ENCODE peak calls at places on chromosomes 6 and 20, in eight cellular contexts. H, X, S, O, L, N, D and R are unnamed samples.

GRCh38 chr20:53381568-53382262 is 211.9 kb downstream of the ZNF217 start:
- DNase-seq in H (no peak), X (no peak), S (no peak), O (no peak), L (no peak), N (no peak), D (no peak), R (no peak)

GRCh38 chr20:29878777-29879442 is 1378.6 kb upstream of the DEFB115 start:
- DNase-seq in H (no peak), X (peak), S (no peak), O (no peak), L (no peak), N (no peak), D (no peak), R (no peak)

GRCh38 chr20:7879883-7880282 is 60.4 kb downstream of the HAO1 start:
- DNase-seq in H (no peak), X (no peak), S (no peak), O (no peak), L (no peak), N (peak), D (no peak), R (no peak)

GRCh38 chr20:2703716-2704475 is 11.3 kb downstream of the EBF4 start:
- DNase-seq in H (no peak), X (no peak), S (no peak), O (no peak), L (no peak), N (no peak), D (no peak), R (no peak)

GRCh38 chr20:32453467-32454163 is 95.5 kb downstream of the ASXL1 start:
- DNase-seq in H (no peak), X (no peak), S (no peak), O (no peak), L (no peak), N (no peak), D (no peak), R (no peak)

GRCh38 chr6:89660981-89661380 is 22.4 kb upstream of the LYRM2 start:
- DNase-seq in H (no peak), X (no peak), S (no peak), O (no peak), L (no peak), N (no peak), D (no peak), R (no peak)

GRCh38 chr20:36352843-36353553 is 46.9 kb downstream of the DLGAP4 start:
- DNase-seq in H (no peak), X (no peak), S (no peak), O (no peak), L (no peak), N (no peak), D (no peak), R (no peak)

GRCh38 chr6:166926748-166927147 is 29.6 kb downstream of the RNASET2 start:
- DNase-seq in H (no peak), X (no peak), S (no peak), O (no peak), L (no peak), N (no peak), D (no peak), R (no peak)

GRCh38 chr6:124968401-124968800 is 6.2 kb downstream of the RNF217 start:
- DNase-seq in H (no peak), X (no peak), S (no peak), O (no peak), L (no peak), N (peak), D (no peak), R (no peak)

GRCh38 chr20:35269055-35269781 is 8.7 kb downstream of the MMP24OS start:
- DNase-seq in H (no peak), X (peak), S (peak), O (peak), L (no peak), N (peak), D (peak), R (peak)

GRCh38 chr6:88238065-88238464 is 71.9 kb upstream of the CNR1 start:
- DNase-seq in H (no peak), X (no peak), S (no peak), O (no peak), L (no peak), N (peak), D (peak), R (peak)

GRCh38 chr6:41894366-41895299 is 542 bp downstream of the USP49 start:
- DNase-seq in H (no peak), X (no peak), S (no peak), O (peak), L (no peak), N (peak), D (peak), R (peak)

GRCh38 chr20:23242104-23242503 is 108.5 kb upstream of the NXT1 start:
- DNase-seq in H (no peak), X (no peak), S (no peak), O (no peak), L (no peak), N (no peak), D (no peak), R (no peak)

GRCh38 chr20:45088247-45088646 is 12.7 kb downstream of the KCNS1 start:
- DNase-seq in H (peak), X (no peak), S (no peak), O (no peak), L (no peak), N (peak), D (no peak), R (no peak)

GRCh38 chr20:50368813-50369224 is 141.4 kb upstream of the PTPN1 start:
- DNase-seq in H (no peak), X (no peak), S (no peak), O (no peak), L (no peak), N (peak), D (no peak), R (no peak)

GRCh38 chr6:130513770-130514169 is 148.0 kb downstream of the TMEM200A start:
- DNase-seq in H (peak), X (no peak), S (no peak), O (no peak), L (no peak), N (peak), D (peak), R (no peak)

GRCh38 chr6:169839029-169839481 is 87.6 kb downstream of the ERMARD start:
- DNase-seq in H (no peak), X (no peak), S (peak), O (no peak), L (no peak), N (no peak), D (no peak), R (no peak)

GRCh38 chr20:57967364-57967763 is 257.5 kb upstream of the PMEPA1 start:
- DNase-seq in H (no peak), X (no peak), S (no peak), O (no peak), L (no peak), N (no peak), D (no peak), R (no peak)

GRCh38 chr6:69901361-69901760 is 35.0 kb downstream of the COL19A1 start:
- DNase-seq in H (no peak), X (no peak), S (no peak), O (no peak), L (no peak), N (no peak), D (no peak), R (no peak)

GRCh38 chr6:30129818-30130679 is 5.9 kb upstream of the TRIM40 start:
- DNase-seq in H (no peak), X (no peak), S (no peak), O (no peak), L (no peak), N (no peak), D (no peak), R (no peak)

GRCh38 chr6:143963158-143963919 is 44.7 kb downstream of the PLAGL1 start:
- DNase-seq in H (no peak), X (no peak), S (no peak), O (no peak), L (no peak), N (no peak), D (no peak), R (no peak)

GRCh38 chr6:143187173-143187908 is 126.7 kb downstream of the AIG1 start:
- DNase-seq in H (peak), X (peak), S (no peak), O (no peak), L (no peak), N (peak), D (no peak), R (no peak)

GRCh38 chr6:165624871-165625639 is 38.0 kb downstream of the PDE10A start:
- DNase-seq in H (no peak), X (no peak), S (no peak), O (no peak), L (no peak), N (no peak), D (no peak), R (no peak)

GRCh38 chr6:8905647-8906231 is 470.4 kb upstream of the SLC35B3 start:
- DNase-seq in H (no peak), X (no peak), S (peak), O (no peak), L (no peak), N (no peak), D (no peak), R (no peak)

GRCh38 chr6:22147983-22148797 is 148.6 kb downstream of the PRL start:
- DNase-seq in H (peak), X (peak), S (no peak), O (no peak), L (no peak), N (peak), D (no peak), R (no peak)

GRCh38 chr6:13453771-13454251 is 33.6 kb downstream of the GFOD1 start:
- DNase-seq in H (no peak), X (no peak), S (no peak), O (peak), L (no peak), N (no peak), D (peak), R (no peak)

GRCh38 chr6:159376443-159377182 is 207.4 kb downstream of the FNDC1 start:
- DNase-seq in H (no peak), X (no peak), S (no peak), O (no peak), L (no peak), N (no peak), D (no peak), R (no peak)

GRCh38 chr6:111711476-111711875 is 105.8 kb upstream of the TRAF3IP2 start:
- DNase-seq in H (no peak), X (peak), S (no peak), O (no peak), L (no peak), N (no peak), D (no peak), R (no peak)

GRCh38 chr6:167341665-167342655 is 17.1 kb downstream of the TTLL2 start:
- DNase-seq in H (no peak), X (no peak), S (no peak), O (no peak), L (no peak), N (no peak), D (no peak), R (no peak)

GRCh38 chr6:120493483-120493882 is 840.8 kb downstream of the TBC1D32 start:
- DNase-seq in H (no peak), X (no peak), S (no peak), O (no peak), L (no peak), N (no peak), D (no peak), R (no peak)

GRCh38 chr6:35727206-35727934 is 9.5 kb upstream of the ARMC12 start:
- DNase-seq in H (no peak), X (peak), S (peak), O (no peak), L (no peak), N (peak), D (peak), R (peak)

GRCh38 chr6:133768656-133769295 is 120.1 kb upstream of the TCF21 start:
- DNase-seq in H (no peak), X (peak), S (no peak), O (no peak), L (no peak), N (peak), D (no peak), R (no peak)

GRCh38 chr6:51927450-51927849 is 160.0 kb downstream of the PKHD1 start:
- DNase-seq in H (no peak), X (no peak), S (no peak), O (no peak), L (no peak), N (no peak), D (no peak), R (no peak)

GRCh38 chr6:167116109-167116837 is 6.6 kb upstream of the CCR6 start:
- DNase-seq in H (no peak), X (no peak), S (no peak), O (no peak), L (no peak), N (no peak), D (no peak), R (no peak)

GRCh38 chr6:24549674-24550418 is 55.1 kb downstream of the ALDH5A1 start:
- DNase-seq in H (no peak), X (no peak), S (no peak), O (no peak), L (no peak), N (no peak), D (no peak), R (no peak)